ENCODE peak calls at places on chromosomes 5 and 9, in eight cellular contexts. U is epithelial cell of esophagus; O is fibroblast of mammary gland; C is upper lobe of right lung; Z is astrocyte of the spinal cord; M is CD8-positive, alpha-beta T cell; Y is GM12865; H is astrocyte. E is an unnamed sample.

GRCh38 chr5:112119527-112119926 is 299.6 kb downstream of the EPB41L4A start:
- DNase-seq in O (no peak), Z (no peak), H (peak; percentile 18), Y (no peak), U (no peak), M (no peak), C (no peak), E (no peak)

GRCh38 chr9:137294684-137295312 is 7.3 kb downstream of the NRARP start:
- DNase-seq in Y (peak; percentile 35), M (no peak), Z (peak; percentile 35), C (peak; percentile 68), U (peak; percentile 51), H (no peak), O (peak; percentile 33), E (peak; percentile 58)

GRCh38 chr5:173971681-173972080 is 17.3 kb upstream of the C5orf47 start:
- DNase-seq in U (no peak), C (no peak), O (no peak), H (no peak), Z (no peak), M (no peak), Y (no peak), E (no peak)

GRCh38 chr5:37247036-37247435 is 2.1 kb downstream of the CPLANE1 start:
- DNase-seq in O (peak; percentile 5), Y (no peak), C (no peak), Z (peak; percentile 4), H (peak; percentile 19), M (no peak), U (no peak), E (no peak)

GRCh38 chr9:105117111-105117682 is 127.3 kb upstream of the SLC44A1 start:
- DNase-seq in M (no peak), H (no peak), C (no peak), O (no peak), U (no peak), Y (no peak), Z (no peak), E (no peak)

GRCh38 chr5:134249469-134250379 is 23.9 kb upstream of the PPP2CA start:
- DNase-seq in M (no peak), H (no peak), Z (no peak), C (peak; percentile 67), Y (no peak), U (peak; percentile 92), O (peak; percentile 72), E (peak; percentile 49)

GRCh38 chr5:100790170-100790665 is 112.9 kb downstream of the ST8SIA4 start:
- DNase-seq in U (no peak), Y (peak; percentile 58), M (no peak), C (no peak), O (no peak), H (no peak), Z (no peak), E (no peak)

GRCh38 chr5:7615566-7616061 is 219.7 kb downstream of the ADCY2 start:
- DNase-seq in C (no peak), U (peak; percentile 0), M (no peak), Y (no peak), Z (peak; percentile 13), O (no peak), H (peak; percentile 27), E (no peak)

GRCh38 chr5:155106221-155106620 is 92.7 kb downstream of the KIF4B start:
- DNase-seq in C (no peak), U (peak; percentile 69), M (no peak), O (no peak), Y (no peak), H (no peak), Z (no peak), E (no peak)

GRCh38 chr5:142327111-142327842 is 2.5 kb upstream of the SPRY4 start:
- DNase-seq in M (no peak), C (no peak), U (peak; percentile 83), O (peak; percentile 91), Z (peak; percentile 73), Y (no peak), H (peak; percentile 51), E (peak; percentile 72)

GRCh38 chr9:74666625-74667316 is 169.6 kb downstream of the RORB start:
- DNase-seq in Y (no peak), O (peak; percentile 92), M (no peak), Z (peak; percentile 35), U (peak; percentile 20), C (no peak), H (peak; percentile 43), E (peak; percentile 1)

GRCh38 chr9:27248702-27249101 is 48.2 kb downstream of the EQTN start:
- DNase-seq in H (no peak), C (no peak), U (no peak), Y (no peak), O (peak; percentile 8), M (no peak), Z (no peak), E (no peak)

GRCh38 chr5:134568761-134569725 is 43.6 kb downstream of the JADE2 start:
- DNase-seq in C (peak; percentile 83), M (no peak), O (peak; percentile 75), U (no peak), H (no peak), Y (no peak), Z (no peak), E (peak; percentile 83)

GRCh38 chr5:128572546-128573339 is 34.7 kb upstream of the FBN2 start:
- DNase-seq in M (no peak), H (peak; percentile 18), Y (no peak), O (peak; percentile 68), Z (peak; percentile 44), U (peak; percentile 21), C (no peak), E (peak; percentile 26)

GRCh38 chr9:89065921-89066320 is 74.7 kb downstream of the S1PR3 start:
- DNase-seq in C (no peak), H (no peak), O (no peak), Z (no peak), Y (peak; percentile 24), U (no peak), M (no peak), E (no peak)

GRCh38 chr5:154522284-154522683 is 44.3 kb upstream of the HAND1 start:
- DNase-seq in Z (no peak), H (no peak), C (peak; percentile 6), Y (no peak), U (no peak), O (no peak), M (no peak), E (no peak)

GRCh38 chr9:114909657-114910056 is 20.7 kb downstream of the TNFSF8 start:
- DNase-seq in H (no peak), Z (no peak), Y (no peak), M (no peak), U (no peak), O (no peak), C (no peak), E (no peak)

DNA sequence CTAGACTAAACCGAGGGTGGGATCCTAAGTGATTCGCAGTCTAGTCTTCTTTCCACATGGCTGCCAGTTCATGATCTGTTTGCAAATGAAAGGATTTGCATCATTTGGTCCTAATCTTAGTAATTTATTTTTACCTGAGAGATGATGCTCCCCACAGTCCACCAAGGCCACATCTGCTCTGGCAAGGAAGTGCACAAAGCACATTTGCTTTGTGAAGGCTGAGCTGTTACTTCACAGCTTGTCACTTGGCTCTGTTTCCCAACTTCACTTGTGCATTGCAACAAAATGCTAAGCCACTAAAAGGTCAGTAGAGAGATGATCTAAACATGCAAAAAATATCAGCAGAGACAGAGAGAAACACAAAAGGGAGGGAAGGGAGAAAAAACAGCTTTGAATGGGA is 128.5 kb upstream of the VLDLR start:
- DNase-seq in M (no peak), C (no peak), H (peak; percentile 18), U (no peak), Y (no peak), O (peak; percentile 67), Z (no peak), E (peak; percentile 53)
- TF ChIP-seq CTCF in M (no peak), C (no peak), H (no peak), U (no peak), Y (no peak), O (no peak), Z (no peak), E (no peak)

DNA sequence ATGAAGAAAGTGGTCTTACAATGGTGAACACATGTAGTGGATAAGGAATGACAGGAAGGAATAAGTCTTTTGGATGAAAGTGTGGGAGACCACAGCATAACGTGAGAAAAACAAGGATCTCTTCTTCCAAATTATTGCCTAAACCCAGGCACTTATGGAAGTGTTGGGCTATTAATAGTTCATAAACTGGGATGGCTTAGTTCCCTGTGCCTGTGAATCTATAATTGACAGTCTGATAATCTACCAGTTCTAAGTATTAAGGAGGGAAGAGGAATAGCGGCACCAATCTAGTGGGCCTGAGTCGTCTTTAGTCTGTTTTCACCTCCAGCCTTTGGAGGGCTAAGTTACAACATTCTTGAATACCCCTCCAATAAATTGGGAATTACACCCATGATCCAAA is 39.2 kb upstream of the LRRTM2 start:
- DNase-seq in M (no peak), U (no peak), O (no peak), C (no peak), Y (no peak), Z (no peak), H (no peak), E (no peak)
- TF ChIP-seq CTCF in M (no peak), U (no peak), O (no peak), C (no peak), Y (no peak), Z (no peak), H (no peak), E (no peak)

DNA sequence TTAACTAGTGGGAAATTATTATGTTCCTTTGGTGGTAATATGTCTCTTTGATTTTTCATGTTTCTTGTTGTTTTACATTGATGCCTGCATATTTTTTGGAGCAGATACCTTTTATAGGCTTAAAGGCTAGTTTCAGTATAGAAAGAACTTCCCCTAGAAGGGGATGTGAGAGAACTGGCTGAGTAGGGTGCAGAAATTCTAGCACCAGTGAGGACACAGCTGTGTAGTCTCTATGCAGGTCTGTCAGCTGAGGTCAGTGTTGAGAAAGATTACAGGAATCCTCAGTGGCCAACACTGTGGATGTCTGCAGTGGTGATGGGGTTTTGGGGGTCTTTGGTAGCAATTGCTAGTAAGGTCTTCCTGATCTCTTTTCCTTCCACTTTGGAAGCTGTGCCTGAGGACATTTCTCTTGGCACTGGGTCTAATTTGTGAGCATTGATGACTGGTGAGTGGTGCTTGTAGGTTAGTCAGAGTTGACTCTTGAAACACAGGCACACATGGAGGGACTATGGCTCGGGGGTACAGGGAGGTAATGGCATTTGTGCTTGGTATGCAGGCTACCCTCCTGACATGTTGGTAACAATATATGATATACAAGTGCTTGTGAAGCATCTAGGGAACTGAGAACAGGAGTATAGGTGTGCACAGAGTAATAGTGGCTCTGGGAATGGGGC is 221.4 kb downstream of the SPATA31D1 start:
- DNase-seq in O (peak; percentile 8), Y (peak; percentile 9), M (no peak), H (no peak), U (peak; percentile 61), Z (no peak), C (no peak), E (no peak)
- TF ChIP-seq CTCF in O (no peak), Y (no peak), M (no peak), H (no peak), U (no peak), Z (no peak), C (no peak), E (no peak)

GRCh38 chr9:112744177-112744576 is 6.4 kb upstream of the SNX30 start:
- DNase-seq in C (no peak), H (no peak), U (no peak), M (no peak), Y (no peak), O (no peak), Z (no peak), E (peak; percentile 73)

GRCh38 chr9:112748041-112748440 is 2.5 kb upstream of the SNX30 start:
- DNase-seq in O (no peak), M (no peak), Z (no peak), U (no peak), H (no peak), Y (no peak), C (no peak), E (no peak)

GRCh38 chr9:112747094-112747493 is 3.5 kb upstream of the SNX30 start:
- DNase-seq in O (no peak), M (no peak), Z (no peak), H (no peak), Y (no peak), C (no peak), U (no peak), E (no peak)

GRCh38 chr9:112743216-112743835 is 7.2 kb upstream of the SNX30 start:
- DNase-seq in U (no peak), C (no peak), H (peak; percentile 4), O (no peak), M (no peak), Z (no peak), Y (peak; percentile 21), E (no peak)
- TF ChIP-seq CTCF in U (no peak), C (no peak), H (no peak), O (peak; percentile 23), M (no peak), Z (no peak), Y (no peak), E (peak; percentile 16)

E was measured in fibroblast of pulmonary artery.